ENCODE peak calls at places on chromosomes 4 and X, in eight cellular contexts. H is tibial nerve, L is right cardiac atrium, M is upper lobe of right lung, S is IMR-90, U is aorta, Z is lung, R is spleen. Q is an unnamed sample.
A peak's percentile ranks its signal among the peaks of the same experiment; 100 is the strongest.

GRCh38 chr4:144985536-144985935 is 112.5 kb downstream of the ANAPC10 start:
- DNase-seq in H (no peak), L (no peak), M (no peak), S (no peak), U (no peak), Z (no peak), R (no peak), Q (no peak)

GRCh38 chr4:27911047-27911446 is 1050.4 kb downstream of the STIM2 start:
- DNase-seq in H (no peak), L (no peak), M (no peak), S (no peak), U (no peak), Z (no peak), R (no peak), Q (no peak)

GRCh38 chr4:99062120-99062519 is 26.5 kb downstream of the ADH5 start:
- DNase-seq in H (no peak), L (no peak), M (no peak), S (peak; percentile 27), U (no peak), Z (no peak), R (no peak), Q (no peak)

GRCh38 chrX:48891402-48892288 is 5.9 kb downstream of the TIMM17B start:
- DNase-seq in H (peak; percentile 69), L (peak; percentile 95), M (peak; percentile 91), S (peak; percentile 70), U (peak; percentile 93), Z (peak; percentile 87), R (peak; percentile 92), Q (peak; percentile 89)

GRCh38 chr4:33160126-33160525 is 2440.0 kb downstream of the PCDH7 start:
- DNase-seq in H (peak; percentile 7), L (no peak), M (no peak), S (peak; percentile 1), U (no peak), Z (no peak), R (no peak), Q (peak; percentile 31)

GRCh38 chr4:90234916-90235547 is 107.8 kb downstream of the CCSER1 start:
- DNase-seq in H (no peak), L (peak; percentile 70), M (peak; percentile 34), S (no peak), U (no peak), Z (no peak), R (no peak), Q (no peak)

GRCh38 chr4:60020389-60020788 is 1179.7 kb upstream of the ADGRL3 start:
- DNase-seq in H (no peak), L (no peak), M (no peak), S (no peak), U (no peak), Z (no peak), R (no peak), Q (no peak)

GRCh38 chr4:112520598-112521122 is 4.7 kb upstream of the NEUROG2 start:
- DNase-seq in H (no peak), L (no peak), M (no peak), S (no peak), U (no peak), Z (no peak), R (no peak), Q (no peak)

GRCh38 chrX:115226929-115227328 is 7.0 kb downstream of the LRCH2 start:
- DNase-seq in H (no peak), L (no peak), M (no peak), S (peak; percentile 28), U (no peak), Z (no peak), R (no peak), Q (peak; percentile 38)

GRCh38 chr4:140152760-140153418 is 1.1 kb downstream of the MAML3 start:
- DNase-seq in H (peak; percentile 44), L (peak; percentile 84), M (peak; percentile 84), S (peak; percentile 44), U (peak; percentile 91), Z (peak; percentile 52), R (peak; percentile 91), Q (peak; percentile 52)

GRCh38 chr4:114358901-114359300 is 239.7 kb upstream of the UGT8 start:
- DNase-seq in H (no peak), L (no peak), M (no peak), S (no peak), U (no peak), Z (no peak), R (no peak), Q (no peak)

GRCh38 chrX:31931225-31931624 is 859.4 kb upstream of the FTHL17 start:
- DNase-seq in H (no peak), L (no peak), M (no peak), S (peak; percentile 1), U (no peak), Z (no peak), R (no peak), Q (no peak)

GRCh38 chr4:181819951-181820350 is 423.3 kb upstream of the TENM3 start:
- DNase-seq in H (no peak), L (peak; percentile 49), M (no peak), S (peak; percentile 49), U (no peak), Z (no peak), R (no peak), Q (no peak)

GRCh38 chr4:153573881-153574807 is 108.0 kb downstream of the TMEM131L start:
- DNase-seq in H (peak; percentile 72), L (peak; percentile 88), M (no peak), S (peak; percentile 88), U (peak; percentile 81), Z (peak; percentile 40), R (peak; percentile 83), Q (peak; percentile 60)
- H3K4me1 ChIP-seq in H (peaks cover 8% of the 10 kb centered on the region), L (peaks cover 2% of the 10 kb centered on the region), M (peaks cover 6% of the 10 kb centered on the region), S (no peaks in the 10 kb centered on the region), U (peaks cover 6% of the 10 kb centered on the region), Z (no peaks in the 10 kb centered on the region), R (peaks cover 99% of the 10 kb centered on the region), Q (peaks cover 40% of the 10 kb centered on the region)

DNA sequence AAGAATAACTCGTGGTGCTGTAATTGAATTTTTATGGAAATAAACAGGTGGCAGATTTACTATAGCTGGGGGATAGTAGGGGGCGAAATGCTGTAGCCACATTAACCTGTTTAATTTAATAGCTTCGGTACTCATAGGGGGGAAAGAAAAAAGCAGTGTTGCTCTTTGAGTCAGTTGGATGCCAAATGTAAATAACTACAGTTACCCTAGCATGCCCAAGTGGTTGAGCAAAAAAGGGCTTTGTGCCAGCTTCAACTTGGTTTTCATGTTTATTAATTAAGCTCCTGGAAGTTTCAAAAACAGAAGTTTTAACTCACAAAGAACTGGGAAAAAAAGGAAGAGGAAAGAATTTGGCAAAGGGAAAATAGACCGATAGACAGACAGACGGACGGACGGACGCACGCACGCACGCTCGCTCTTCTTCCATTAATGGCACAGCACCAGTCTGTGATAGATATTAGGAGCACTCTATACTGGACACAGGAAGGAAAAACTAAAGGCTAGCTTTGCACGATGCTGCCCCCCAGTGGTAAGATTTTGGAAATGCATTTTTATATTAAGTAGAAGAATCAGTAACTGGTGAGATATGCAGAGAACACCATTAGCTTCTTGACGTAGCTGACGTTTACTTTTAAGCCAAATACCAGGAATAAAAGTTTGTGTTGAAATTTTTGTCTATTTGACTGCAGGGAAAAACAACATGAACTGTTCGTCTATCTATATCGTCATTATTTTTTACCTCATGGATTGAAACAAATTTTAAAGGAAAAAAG is 151.8 kb downstream of the SLC7A11 start:
- DNase-seq in H (peak; percentile 77), L (peak; percentile 46), M (no peak), S (peak; percentile 83), U (no peak), Z (peak; percentile 63), R (no peak), Q (peak; percentile 79)
- H3K4me3 ChIP-seq in H (no peak overlapping the region), L (no peak overlapping the region), M (peak overlapping the region; percentile 30), S (peak overlapping the region; percentile 34), U (no peak overlapping the region), Z (no peak overlapping the region), R (no peak overlapping the region), Q (no peak overlapping the region)

GRCh38 chr4:185179488-185179887 is 24.3 kb downstream of the CFAP97 start:
- DNase-seq in H (no peak), L (no peak), M (no peak), S (no peak), U (no peak), Z (no peak), R (no peak), Q (no peak)
- H3K4me1 ChIP-seq in H (peaks cover 22% of the 10 kb centered on the region), L (peaks cover 3% of the 10 kb centered on the region), M (peaks cover 5% of the 10 kb centered on the region), S (peaks cover 5% of the 10 kb centered on the region), U (peaks cover 4% of the 10 kb centered on the region), Z (no peaks in the 10 kb centered on the region), R (peaks cover 17% of the 10 kb centered on the region), Q (no peaks in the 10 kb centered on the region)

GRCh38 chr4:74045247-74045646 is 6.8 kb upstream of the CXCL3 start:
- DNase-seq in H (no peak), L (no peak), M (no peak), S (no peak), U (no peak), Z (no peak), R (no peak), Q (no peak)

GRCh38 chr4:74042681-74043080 is 4.2 kb upstream of the CXCL3 start:
- DNase-seq in H (no peak), L (no peak), M (no peak), S (no peak), U (no peak), Z (no peak), R (no peak), Q (peak; percentile 47)

GRCh38 chr4:74044676-74045075 is 6.2 kb upstream of the CXCL3 start:
- DNase-seq in H (no peak), L (no peak), M (no peak), S (peak; percentile 59), U (no peak), Z (no peak), R (no peak), Q (no peak)

GRCh38 chr4:74047152-74047551 is 8.7 kb upstream of the CXCL3 start:
- DNase-seq in H (no peak), L (no peak), M (no peak), S (no peak), U (no peak), Z (no peak), R (no peak), Q (no peak)

DNA sequence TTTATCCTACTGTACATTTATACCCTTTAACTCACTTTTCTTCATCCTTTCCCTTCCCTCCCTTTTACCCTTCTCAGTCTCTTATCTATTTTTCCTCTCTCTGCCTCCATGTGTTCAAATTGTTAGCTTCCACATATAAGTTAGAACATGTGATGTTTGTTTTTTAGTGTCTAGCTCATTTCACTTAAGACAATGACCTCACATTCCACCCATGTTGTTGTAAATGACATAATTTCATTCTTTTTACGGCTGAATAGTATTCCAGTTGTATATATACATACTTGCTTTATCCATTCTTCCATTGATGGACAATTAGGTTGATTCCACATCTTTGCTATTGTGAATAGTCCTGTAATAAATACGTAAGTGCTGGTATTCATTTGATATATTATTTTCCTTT is 7.3 kb upstream of the CXCL3 start:
- DNase-seq in H (no peak), L (no peak), M (no peak), S (no peak), U (no peak), Z (no peak), R (no peak), Q (no peak)
- H3K4me3 ChIP-seq in H (no peak overlapping the region), L (no peak overlapping the region), M (no peak overlapping the region), S (no peak overlapping the region), U (no peak overlapping the region), Z (no peak overlapping the region), R (no peak overlapping the region), Q (no peak overlapping the region)

DNA sequence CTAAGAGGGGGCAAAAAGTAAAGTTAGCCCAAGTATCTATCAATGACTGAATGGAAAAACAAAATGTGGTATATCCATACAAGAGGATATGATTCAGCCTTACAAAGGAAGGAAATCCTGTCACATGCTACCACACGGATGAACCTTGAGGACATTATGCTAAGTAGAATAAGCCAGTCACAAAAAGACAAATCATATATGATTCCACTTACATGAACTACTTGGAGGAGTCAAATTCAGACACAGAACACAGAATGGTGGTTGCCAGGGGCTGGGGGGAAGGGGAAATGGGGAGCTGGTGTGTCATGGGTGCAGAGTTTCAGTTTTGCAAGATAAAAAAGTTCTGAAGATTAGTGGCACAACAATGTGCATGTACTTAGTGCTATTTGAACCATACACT is 101.8 kb downstream of the SH3KBP1 start:
- DNase-seq in H (no peak), L (no peak), M (no peak), S (no peak), U (no peak), Z (no peak), R (no peak), Q (no peak)
- H3K4me1 ChIP-seq in H (no peaks in the 10 kb centered on the region), L (no peaks in the 10 kb centered on the region), M (no peaks in the 10 kb centered on the region), S (no peaks in the 10 kb centered on the region), U (no peaks in the 10 kb centered on the region), Z (peaks cover 5% of the 10 kb centered on the region), R (peaks cover 27% of the 10 kb centered on the region), Q (no peaks in the 10 kb centered on the region)

Q was measured in Caco-2.